ENCODE peak calls at places on chromosomes 16 and 17, in ten cellular contexts. V is stimulated activated CD4-positive, alpha-beta T cell treated with anti-CD3 and anti-CD28 coated beads, Interleukin-4, amount 100 ng/mL, for 24 hours; C is cardiac fibroblast; Z is T-helper 2 cell; H is lower leg skin; L is activated CD8-positive, alpha-beta T cell treated with anti-CD3 and anti-CD28 coated beads, Interleukin-2, amount 10 ng/mL, durations not matched to agents 7 days and 5 days; Q is H7; M is stimulated activated CD8-positive, alpha-beta memory T cell treated with anti-CD3 and anti-CD28 coated beads, Interleukin-7, amount 100 ng/mL, for 24 hours; E is CD4-positive, alpha-beta memory T cell; D is A549. W is an unnamed sample.

GRCh38 chr16:12590409-12590808 is 213.3 kb downstream of the CPPED1 start:
- DNase-seq in V (no peak), C (no peak), Z (no peak), H (no peak), L (no peak), Q (no peak), M (no peak), E (no peak), D (no peak), W (no peak)

GRCh38 chr17:58282442-58282841 is 1.7 kb upstream of the MPO start:
- DNase-seq in V (no peak), C (no peak), Z (no peak), H (no peak), L (no peak), Q (no peak), M (no peak), E (no peak), D (no peak), W (no peak)

GRCh38 chr17:8753976-8754440 is 4.3 kb downstream of the SPDYE4 start:
- DNase-seq in V (no peak), C (peak; percentile 31), Z (no peak), H (no peak), L (no peak), Q (peak; percentile 67), M (no peak), E (no peak), D (peak; percentile 64), W (peak; percentile 20)

GRCh38 chr17:30344283-30345088 is 10.6 kb upstream of the TMIGD1 start:
- DNase-seq in V (no peak), C (peak; percentile 97), Z (no peak), H (no peak), L (no peak), Q (no peak), M (no peak), E (no peak), D (peak; percentile 85), W (peak; percentile 88)

GRCh38 chr17:66304304-66305174 is 2.1 kb downstream of the PRKCA start:
- DNase-seq in V (peak; percentile 20), C (peak; percentile 33), Z (no peak), H (no peak), L (peak; percentile 41), Q (peak; percentile 80), M (no peak), E (peak; percentile 52), D (peak; percentile 66), W (peak; percentile 50)

GRCh38 chr17:29933379-29933778 is 3.4 kb upstream of the SSH2 start:
- DNase-seq in V (no peak), C (peak; percentile 68), Z (no peak), H (no peak), L (no peak), Q (peak; percentile 29), M (no peak), E (no peak), D (peak; percentile 61), W (no peak)

GRCh38 chr16:1632638-1632970 is 20.4 kb downstream of the CRAMP1 start:
- DNase-seq in V (no peak), C (no peak), Z (no peak), H (no peak), L (no peak), Q (no peak), M (no peak), E (no peak), D (no peak), W (no peak)

GRCh38 chr17:76173474-76173873 is 32.4 kb upstream of the FOXJ1 start:
- DNase-seq in V (no peak), C (no peak), Z (no peak), H (no peak), L (no peak), Q (no peak), M (no peak), E (no peak), D (no peak), W (no peak)

GRCh38 chr16:28291651-28292626 is at the start of gene SBK1:
- DNase-seq in V (peak; percentile 78), C (peak; percentile 45), Z (peak; percentile 71), H (no peak), L (peak; percentile 84), Q (peak; percentile 99), M (peak; percentile 45), E (peak; percentile 79), D (peak; percentile 65), W (peak; percentile 13)

GRCh38 chr16:84144301-84144858 is 597 bp downstream of the HSDL1 start:
- DNase-seq in V (peak; percentile 38), C (peak; percentile 20), Z (peak; percentile 16), H (peak; percentile 89), L (peak; percentile 61), Q (peak; percentile 62), M (peak; percentile 13), E (peak; percentile 59), D (peak; percentile 14), W (peak; percentile 45)

W was measured in Kasumi-1.